ENCODE peak calls at places on chromosomes 13 and 19, in ten cellular contexts. S is K562, H is kidney, K is PC-3, C is mesendoderm, J is fibroblast of lung, M is H9, V is SK-N-SH, B is GM23248, R is astrocyte. N is an unnamed sample.

GRCh38 chr13:73993661-73994060 is 140.5 kb downstream of the KLF12 start:
- DNase-seq in S (no peak), H (no peak), K (no peak), C (no peak), J (no peak), M (no peak), V (no peak), B (no peak), R (no peak), N (peak; percentile 8)

GRCh38 chr19:2567580-2567979 is 91.7 kb downstream of the GADD45B start:
- DNase-seq in S (no peak), H (peak; percentile 90), K (no peak), C (no peak), J (no peak), M (no peak), V (no peak), B (peak; percentile 45), R (no peak), N (no peak)

GRCh38 chr13:84867246-84867645 is 932.0 kb downstream of the SLITRK6 start:
- DNase-seq in S (no peak), H (no peak), K (no peak), C (peak; percentile 48), J (no peak), M (no peak), V (no peak), B (no peak), R (no peak), N (no peak)

GRCh38 chr19:31054430-31054829 is 294.8 kb downstream of the TSHZ3 start:
- DNase-seq in S (peak; percentile 30), H (no peak), K (no peak), C (peak; percentile 92), J (peak; percentile 76), M (peak; percentile 88), V (peak; percentile 44), B (peak; percentile 74), R (peak; percentile 46), N (peak; percentile 82)

GRCh38 chr19:283395-283794 is 7.8 kb downstream of the PLPP2 start:
- DNase-seq in S (no peak), H (no peak), K (no peak), C (no peak), J (no peak), M (no peak), V (peak; percentile 33), B (no peak), R (no peak), N (no peak)

GRCh38 chr19:34269968-34270621 is 15.7 kb downstream of the GARRE1 start:
- DNase-seq in S (no peak), H (peak; percentile 85), K (peak; percentile 78), C (peak; percentile 98), J (peak; percentile 49), M (peak; percentile 55), V (no peak), B (peak; percentile 83), R (peak; percentile 77), N (no peak)

GRCh38 chr19:10501971-10502523 is 1.1 kb downstream of the KEAP1 start:
- DNase-seq in S (peak; percentile 42), H (peak; percentile 91), K (peak; percentile 67), C (peak; percentile 51), J (peak; percentile 49), M (peak; percentile 49), V (peak; percentile 90), B (peak; percentile 75), R (no peak), N (peak; percentile 54)

GRCh38 chr19:30317403-30317802 is 54.8 kb upstream of the ZNF536 start:
- DNase-seq in S (no peak), H (peak; percentile 59), K (no peak), C (no peak), J (no peak), M (peak; percentile 12), V (no peak), B (no peak), R (no peak), N (no peak)

GRCh38 chr19:12350185-12350889 is 15.1 kb downstream of the ZNF442 start:
- DNase-seq in S (no peak), H (no peak), K (no peak), C (no peak), J (peak; percentile 3), M (no peak), V (no peak), B (no peak), R (no peak), N (no peak)

GRCh38 chr13:112442483-112443090 is 66.4 kb downstream of the SPACA7 start:
- DNase-seq in S (no peak), H (peak; percentile 33), K (no peak), C (peak; percentile 16), J (peak; percentile 12), M (peak; percentile 49), V (peak; percentile 28), B (no peak), R (no peak), N (peak; percentile 29)

DNA sequence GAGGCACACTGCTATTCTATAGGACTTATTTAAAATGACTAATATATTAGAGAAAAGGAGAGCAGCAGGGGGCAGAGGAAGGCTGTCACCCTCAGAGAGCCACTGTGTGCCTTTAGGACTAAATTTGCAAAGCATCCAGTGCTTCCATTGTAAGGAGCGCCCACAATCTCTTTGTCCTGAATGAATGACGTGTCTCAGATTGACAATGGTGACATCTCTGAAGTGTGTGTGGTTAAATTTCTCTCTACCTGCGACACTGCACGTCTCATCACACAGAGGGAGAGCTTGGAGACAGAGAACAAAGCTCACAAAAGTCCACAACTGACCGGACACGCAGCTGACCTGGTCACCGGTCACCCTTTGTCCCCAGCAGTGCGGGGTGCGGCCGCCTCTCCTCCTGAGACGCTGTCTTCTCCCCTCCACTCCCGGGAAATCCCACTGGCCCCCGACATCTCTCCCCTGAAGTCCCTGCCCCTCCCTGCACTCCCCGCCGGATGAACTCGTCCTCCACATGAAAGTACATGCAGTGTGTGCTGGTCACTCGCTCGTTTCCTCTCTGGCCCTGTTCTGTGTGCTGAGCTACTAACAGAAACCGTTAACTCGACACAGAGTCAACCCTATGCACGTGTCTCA is 107.2 kb downstream of the RAB20 start:
- DNase-seq in S (no peak), H (peak; percentile 65), K (no peak), C (no peak), J (no peak), M (no peak), V (no peak), B (no peak), R (no peak), N (peak; percentile 40)
- H3K9ac ChIP-seq in S (no peak overlapping the region), H (no peak overlapping the region), K (no peak overlapping the region), C (no peak overlapping the region), J (no peak overlapping the region), M (no peak overlapping the region), V (no peak overlapping the region), B (no peak overlapping the region), R (no peak overlapping the region), N (no peak overlapping the region)

DNA sequence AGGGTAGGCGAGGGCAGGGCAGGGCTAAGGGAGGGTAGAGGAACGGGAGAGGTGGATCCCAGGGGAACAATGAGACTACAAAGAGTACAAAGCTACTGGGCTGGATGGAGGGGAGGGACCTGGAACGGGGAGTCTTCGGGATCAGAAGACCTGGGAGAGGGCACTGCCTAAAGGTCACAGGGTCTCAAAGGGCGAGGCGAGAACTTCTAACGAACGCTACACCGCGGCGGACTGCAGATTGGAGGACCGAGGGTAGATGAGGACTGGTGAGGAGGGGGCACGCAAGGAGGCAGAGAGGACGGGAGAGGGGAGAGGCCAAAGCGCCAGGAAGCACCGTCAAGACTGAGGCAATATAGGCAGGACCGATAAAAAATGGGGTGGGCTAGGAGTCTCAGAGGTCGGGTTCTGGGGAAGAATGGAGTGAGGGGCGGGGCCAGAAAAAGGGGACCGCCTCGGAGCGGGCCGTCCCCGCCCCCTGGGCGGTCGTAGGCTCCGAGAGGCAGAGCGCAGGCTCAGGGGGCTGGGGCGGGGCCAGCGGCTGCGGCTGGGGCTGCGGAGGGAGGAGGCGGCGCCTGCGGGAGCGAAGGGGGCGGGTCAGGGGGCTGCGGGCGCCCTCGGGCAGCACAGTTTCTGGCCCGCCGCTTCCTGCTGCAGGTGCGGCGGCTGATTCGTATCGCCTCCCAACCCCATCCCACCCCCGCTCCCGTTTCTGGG is 1.3 kb upstream of the KCNC3 start:
- DNase-seq in S (peak; percentile 92), H (peak; percentile 95), K (peak; percentile 80), C (peak; percentile 95), J (no peak), M (peak; percentile 96), V (peak; percentile 93), B (peak; percentile 59), R (no peak), N (peak; percentile 98)
- H3K9ac ChIP-seq in S (peak overlapping the region; percentile 89), H (peak overlapping the region; percentile 55), K (no peak overlapping the region), C (peak overlapping the region; percentile 90), J (no peak overlapping the region), M (peak overlapping the region; percentile 36), V (no peak overlapping the region), B (no peak overlapping the region), R (no peak overlapping the region), N (peak overlapping the region; percentile 60)

GRCh38 chr19:45299719-45300118 is 23.0 kb downstream of the CKM start:
- DNase-seq in S (no peak), H (no peak), K (no peak), C (no peak), J (no peak), M (no peak), V (no peak), B (no peak), R (no peak), N (no peak)
- H3K9ac ChIP-seq in S (peak overlapping the region; percentile 88), H (no peak overlapping the region), K (no peak overlapping the region), C (no peak overlapping the region), J (no peak overlapping the region), M (no peak overlapping the region), V (no peak overlapping the region), B (no peak overlapping the region), R (no peak overlapping the region), N (no peak overlapping the region)

GRCh38 chr19:58356971-58357797 is 3.9 kb upstream of the A1BG start:
- DNase-seq in S (no peak), H (peak; percentile 75), K (no peak), C (no peak), J (peak; percentile 14), M (peak; percentile 45), V (no peak), B (peak; percentile 40), R (no peak), N (no peak)

GRCh38 chr19:58354478-58355030 is 1.3 kb upstream of the A1BG start:
- DNase-seq in S (no peak), H (peak; percentile 53), K (no peak), C (no peak), J (no peak), M (no peak), V (no peak), B (no peak), R (no peak), N (no peak)

GRCh38 chr19:58355215-58355796 is 2.0 kb upstream of the A1BG start:
- DNase-seq in S (no peak), H (peak; percentile 26), K (no peak), C (no peak), J (no peak), M (no peak), V (no peak), B (no peak), R (no peak), N (no peak)

GRCh38 chr19:58356236-58356970 is 3.1 kb upstream of the A1BG start:
- DNase-seq in S (no peak), H (peak; percentile 79), K (no peak), C (no peak), J (peak; percentile 39), M (no peak), V (no peak), B (peak; percentile 57), R (no peak), N (no peak)

DNA sequence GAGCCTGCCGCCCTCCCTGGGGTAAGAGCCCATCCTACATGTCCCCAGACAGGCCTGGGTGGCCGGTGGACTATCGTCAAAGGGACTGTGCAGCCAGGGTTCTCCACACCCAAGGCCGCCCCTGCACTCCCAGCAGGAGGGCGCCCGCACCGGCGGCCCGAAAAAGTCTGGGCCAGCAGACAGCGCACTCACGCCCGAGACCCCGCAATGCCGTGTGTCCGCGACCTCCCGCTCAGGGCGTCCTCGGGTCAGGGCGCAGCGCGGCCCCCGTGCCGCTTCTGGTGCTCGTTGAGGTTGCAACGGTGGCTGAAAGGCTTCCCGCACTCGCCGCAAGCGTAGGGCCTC is 2.6 kb upstream of the A1BG start:
- DNase-seq in S (no peak), H (no peak), K (no peak), C (no peak), J (no peak), M (no peak), V (no peak), B (no peak), R (no peak), N (no peak)
- H3K9ac ChIP-seq in S (no peak overlapping the region), H (no peak overlapping the region), K (no peak overlapping the region), C (no peak overlapping the region), J (no peak overlapping the region), M (no peak overlapping the region), V (no peak overlapping the region), B (no peak overlapping the region), R (no peak overlapping the region), N (no peak overlapping the region)